ENCODE peak calls at places on chromosome 5, in four cellular contexts. Y, E, D and N are unnamed samples.

GRCh38 chr5:141876628-141877477 is 1.4 kb downstream of the PCDH1 start:
- DNase-seq in D (no peak), E (peak), Y (no peak), N (no peak)

GRCh38 chr5:24986326-24986725 is 341.5 kb upstream of the CDH10 start:
- DNase-seq in D (no peak), Y (no peak), E (no peak), N (no peak)

GRCh38 chr5:87113848-87114247 is 153.8 kb upstream of the RASA1 start:
- DNase-seq in D (no peak), Y (peak), E (peak), N (peak)

GRCh38 chr5:10567181-10567591 is 3.3 kb downstream of the ANKRD33B start:
- DNase-seq in D (no peak), E (no peak), Y (no peak), N (no peak)

GRCh38 chr5:77568082-77568481 is 70.4 kb downstream of the OTP start:
- DNase-seq in E (no peak), D (no peak), Y (no peak), N (no peak)

GRCh38 chr5:174180639-174181038 is 135.1 kb downstream of the NSG2 start:
- DNase-seq in E (no peak), D (no peak), Y (no peak), N (no peak)

GRCh38 chr5:126867237-126867636 is 90.3 kb downstream of the LMNB1 start:
- DNase-seq in Y (no peak), E (no peak), D (no peak), N (no peak)

GRCh38 chr5:158390556-158390955 is 531.6 kb upstream of the CLINT1 start:
- DNase-seq in Y (peak), E (peak), D (no peak), N (peak)

GRCh38 chr5:1007681-1008450 is 736 bp upstream of the NKD2 start:
- DNase-seq in D (peak), Y (no peak), E (no peak), N (no peak)

GRCh38 chr5:170538096-170538465 is 34.3 kb downstream of the KCNIP1 start:
- DNase-seq in Y (no peak), E (no peak), D (no peak), N (no peak)

GRCh38 chr5:42951847-42952411 is 88.2 kb downstream of the ANXA2R start:
- DNase-seq in D (peak), E (no peak), Y (peak), N (peak)

GRCh38 chr5:97560176-97560993 is 377.3 kb upstream of the RIOK2 start:
- DNase-seq in E (peak), Y (no peak), D (no peak), N (no peak)

GRCh38 chr5:115366223-115366622 is 69.8 kb upstream of the CCDC112 start:
- DNase-seq in Y (peak), E (peak), D (no peak), N (peak)

GRCh38 chr5:74281191-74281590 is 359.3 kb downstream of the ENC1 start:
- DNase-seq in Y (no peak), E (peak), D (no peak), N (no peak)

GRCh38 chr5:75567710-75568109 is 43.5 kb upstream of the ANKDD1B start:
- DNase-seq in E (peak), D (peak), Y (peak), N (peak)

GRCh38 chr5:26323794-26324193 is 714.6 kb downstream of the CDH9 start:
- DNase-seq in Y (no peak), E (no peak), D (no peak), N (no peak)

GRCh38 chr5:10289353-10289752 is 18.3 kb downstream of the CMBL start:
- DNase-seq in D (no peak), Y (peak), E (no peak), N (no peak)

GRCh38 chr5:1130218-1130946 is 18.5 kb upstream of the SLC12A7 start:
- DNase-seq in Y (no peak), E (no peak), D (no peak), N (no peak)

GRCh38 chr5:39755452-39755851 is 330.7 kb upstream of the DAB2 start:
- DNase-seq in E (no peak), D (no peak), Y (no peak), N (peak)

GRCh38 chr5:179866241-179867078 is 7.8 kb upstream of the MRNIP start:
- DNase-seq in D (peak), Y (no peak), E (peak), N (no peak)

GRCh38 chr5:127423173-127423798 is 94.2 kb upstream of the PRRC1 start:
- DNase-seq in Y (no peak), E (no peak), D (peak), N (no peak)

GRCh38 chr5:155726267-155726666 is 600.7 kb upstream of the SGCD start:
- DNase-seq in Y (no peak), D (no peak), E (peak), N (peak)

GRCh38 chr5:112552791-112553190 is 133.7 kb upstream of the EPB41L4A start:
- DNase-seq in E (peak), Y (no peak), D (no peak), N (no peak)

GRCh38 chr5:37533851-37534250 is 154.7 kb downstream of the WDR70 start:
- DNase-seq in E (peak), Y (peak), D (no peak), N (peak)

GRCh38 chr5:125422342-125422741 is 675.9 kb upstream of the ZNF608 start:
- DNase-seq in E (no peak), Y (no peak), D (no peak), N (no peak)

GRCh38 chr5:93404246-93404645 is 176.8 kb downstream of the NR2F1-AS1 start:
- DNase-seq in E (no peak), Y (peak), D (no peak), N (peak)

GRCh38 chr5:37553720-37554402 is 174.7 kb downstream of the WDR70 start:
- DNase-seq in Y (peak), D (no peak), E (peak), N (peak)

GRCh38 chr5:26757941-26758340 is 280.4 kb downstream of the CDH9 start:
- DNase-seq in D (no peak), E (peak), Y (no peak), N (no peak)

GRCh38 chr5:153404747-153405146 is 85.7 kb upstream of the GRIA1 start:
- DNase-seq in E (no peak), Y (no peak), D (no peak), N (no peak)
- TF ChIP-seq CTCF in E (no peak), Y (no peak), D (no peak), N (no peak)

DNA sequence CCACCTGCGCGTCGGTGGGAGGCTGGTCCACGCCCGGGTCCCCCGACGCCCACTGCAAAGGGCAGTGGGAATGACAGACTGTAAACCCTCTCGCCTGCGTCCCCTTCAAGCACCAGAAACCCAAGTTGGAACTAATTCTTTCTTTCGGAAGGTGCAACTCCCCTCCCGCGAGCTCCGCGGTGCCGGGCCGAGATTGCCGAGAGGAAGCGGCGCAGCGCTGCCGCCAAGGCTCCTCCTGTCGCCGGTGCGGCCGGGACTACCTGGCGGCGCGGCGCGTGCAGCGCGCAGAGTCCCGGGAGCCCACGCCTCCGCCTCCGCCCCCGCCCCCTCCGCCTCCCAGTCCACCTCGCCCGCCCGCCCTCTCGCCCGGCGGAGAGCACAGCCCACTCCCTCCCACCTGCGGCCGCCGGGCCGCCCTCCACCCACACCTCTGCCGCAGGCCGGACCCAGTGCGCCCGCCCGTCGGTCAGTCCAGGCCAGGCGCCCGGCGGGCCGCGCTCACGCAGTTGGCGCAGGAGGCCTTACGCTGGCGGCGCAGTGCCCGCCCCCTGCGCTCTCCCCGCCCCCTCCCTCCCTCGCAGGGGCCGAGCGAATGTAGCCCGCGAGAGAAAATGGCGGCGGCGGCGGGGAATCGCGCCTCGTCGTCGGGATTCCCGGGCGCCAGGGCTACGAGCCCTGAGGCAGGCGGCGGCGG is at the start of gene MAP3K1:
- DNase-seq in E (peak), D (peak), Y (peak), N (peak)
- TF ChIP-seq CTCF in E (peak), D (no peak), Y (no peak), N (no peak)

DNA sequence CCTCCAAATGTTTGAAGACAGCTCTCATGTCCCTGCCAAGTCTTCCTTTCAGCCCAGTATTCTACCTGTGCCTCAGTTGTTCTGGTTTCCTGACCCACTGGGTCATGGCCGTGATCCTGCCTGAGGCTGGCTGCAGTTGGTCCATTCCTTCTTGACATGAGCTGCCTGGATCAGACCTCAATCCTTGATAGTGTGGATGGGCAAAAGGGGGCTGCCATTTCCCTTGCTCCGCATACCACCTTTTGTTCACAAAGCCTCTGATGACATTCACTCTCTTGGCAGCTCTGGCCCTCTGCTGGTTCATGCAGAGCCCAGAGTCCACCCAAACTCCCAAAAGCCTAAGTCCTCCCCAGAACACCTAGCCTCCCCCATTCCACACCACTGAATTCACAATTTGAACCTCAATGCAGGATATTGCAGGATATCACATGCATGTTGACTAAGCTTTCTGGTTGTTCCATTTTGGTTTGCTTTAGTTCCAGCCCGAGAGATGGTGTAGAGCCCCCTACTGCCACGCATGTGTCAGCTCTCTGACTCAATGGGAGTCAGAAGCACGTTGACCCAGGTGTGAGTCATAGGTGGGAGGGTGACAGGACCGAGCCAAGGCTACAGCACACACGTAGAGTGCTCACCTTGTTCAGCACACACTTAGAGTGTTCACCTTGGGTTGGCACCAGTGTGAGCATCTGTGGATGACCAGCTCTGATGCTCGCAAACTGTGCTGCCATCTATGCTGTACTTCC is 137.2 kb downstream of the MTX3 start:
- DNase-seq in D (no peak), Y (no peak), E (peak), N (no peak)
- TF ChIP-seq CTCF in D (no peak), Y (no peak), E (no peak), N (no peak)

GRCh38 chr5:120545007-120545406 is 80.9 kb downstream of the PRR16 start:
- DNase-seq in D (no peak), E (no peak), Y (no peak), N (no peak)
- TF ChIP-seq CTCF in D (no peak), E (no peak), Y (no peak), N (no peak)

DNA sequence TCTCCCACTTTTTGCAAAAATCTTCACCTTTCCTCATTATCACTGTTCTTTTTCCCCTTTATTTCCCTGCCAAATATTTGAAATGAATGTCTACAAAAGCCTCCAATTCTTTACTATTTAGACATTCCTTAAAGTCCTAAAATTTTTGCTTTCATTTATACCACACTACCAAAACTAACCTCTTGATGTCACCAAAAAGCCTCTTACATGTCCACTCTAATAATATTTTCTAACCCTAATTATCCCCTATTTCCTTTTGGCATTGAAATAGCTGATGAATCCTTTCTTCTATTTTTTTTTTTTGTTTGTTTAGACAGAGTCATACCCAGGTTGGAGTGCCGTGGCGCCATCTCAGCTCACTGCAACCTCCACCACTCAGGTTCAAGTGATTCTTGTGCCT is 32.3 kb upstream of the NRG2 start:
- DNase-seq in E (peak), Y (peak), D (no peak), N (peak)
- TF ChIP-seq CTCF in E (no peak), Y (peak), D (no peak), N (no peak)

GRCh38 chr5:153824909-153825308 is 213.8 kb downstream of the FAM114A2 start:
- DNase-seq in E (no peak), D (no peak), Y (no peak), N (no peak)

GRCh38 chr5:153831976-153832375 is 206.7 kb downstream of the FAM114A2 start:
- DNase-seq in Y (peak), E (peak), D (peak), N (peak)

DNA sequence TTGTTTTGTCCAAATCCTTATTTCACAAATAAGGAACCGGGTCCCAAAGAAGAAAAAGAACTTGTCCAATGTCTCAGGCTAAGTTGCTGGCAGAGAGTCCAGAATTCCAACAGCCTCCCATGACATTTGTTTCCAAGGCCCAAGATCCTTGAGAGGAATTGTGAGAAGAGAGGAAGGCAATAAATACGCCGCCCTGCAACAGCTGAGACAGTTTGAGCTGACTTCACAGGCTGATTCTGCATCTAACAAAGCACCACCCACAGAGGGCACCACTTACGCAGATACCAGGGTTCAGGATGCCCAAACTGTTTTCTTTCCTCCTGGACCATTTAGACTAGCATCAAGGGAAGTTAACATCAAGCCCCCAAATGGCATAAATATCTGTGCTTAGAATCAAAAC is 211.3 kb downstream of the FAM114A2 start:
- DNase-seq in E (no peak), D (no peak), Y (peak), N (no peak)
- TF ChIP-seq CTCF in E (no peak), D (no peak), Y (peak), N (peak)